ENCODE peak calls at places on chromosomes 13 and 19, in eight cellular contexts. P, L, M, C, X, T, R and O are unnamed samples.

GRCh38 chr19:940591-941291 is 14.9 kb downstream of the ARID3A start:
- DNase-seq in P (peak; percentile 69), L (peak; percentile 57), M (no peak), C (no peak), X (no peak), T (peak; percentile 92), R (peak; percentile 95), O (peak; percentile 92)

GRCh38 chr13:33230178-33230881 is 55.2 kb downstream of the STARD13 start:
- DNase-seq in P (peak; percentile 47), L (peak; percentile 87), M (no peak), C (peak; percentile 62), X (no peak), T (no peak), R (no peak), O (no peak)

GRCh38 chr13:31476266-31476665 is 263.1 kb upstream of the RXFP2 start:
- DNase-seq in P (no peak), L (peak; percentile 85), M (no peak), C (peak; percentile 98), X (no peak), T (no peak), R (no peak), O (no peak)

GRCh38 chr19:6753178-6754031 is 13.8 kb downstream of the SH2D3A start:
- DNase-seq in P (peak; percentile 82), L (peak; percentile 15), M (peak; percentile 98), C (peak; percentile 44), X (peak; percentile 91), T (peak; percentile 87), R (peak; percentile 37), O (peak; percentile 71)

GRCh38 chr13:62721893-62722292 is 1306.2 kb upstream of the PCDH20 start:
- DNase-seq in P (no peak), L (no peak), M (no peak), C (no peak), X (no peak), T (no peak), R (no peak), O (no peak)

GRCh38 chr13:37645181-37645580 is 46.6 kb upstream of the POSTN start:
- DNase-seq in P (no peak), L (no peak), M (no peak), C (no peak), X (no peak), T (no peak), R (no peak), O (no peak)

GRCh38 chr19:14138576-14139265 is 2.3 kb upstream of the ASF1B start:
- DNase-seq in P (peak; percentile 35), L (peak; percentile 78), M (no peak), C (peak; percentile 46), X (no peak), T (no peak), R (no peak), O (no peak)

GRCh38 chr19:46772170-46773017 is 16.0 kb downstream of the SLC1A5 start:
- DNase-seq in P (no peak), L (no peak), M (no peak), C (no peak), X (no peak), T (no peak), R (no peak), O (no peak)

GRCh38 chr13:43014162-43014561 is 9.2 kb upstream of the DNAJC15 start:
- DNase-seq in P (no peak), L (no peak), M (no peak), C (no peak), X (no peak), T (no peak), R (no peak), O (no peak)

GRCh38 chr13:113216165-113217056 is 7.0 kb downstream of the CUL4A start:
- DNase-seq in P (peak; percentile 53), L (peak; percentile 74), M (peak; percentile 74), C (peak; percentile 52), X (no peak), T (peak; percentile 60), R (peak; percentile 73), O (peak; percentile 52)

GRCh38 chr19:53015159-53015558 is 1.4 kb downstream of the ERVV-1 start:
- DNase-seq in P (no peak), L (no peak), M (no peak), C (no peak), X (no peak), T (no peak), R (no peak), O (no peak)

GRCh38 chr19:53015730-53016129 is 2.0 kb downstream of the ERVV-1 start:
- DNase-seq in P (no peak), L (no peak), M (no peak), C (no peak), X (no peak), T (no peak), R (no peak), O (no peak)

DNA sequence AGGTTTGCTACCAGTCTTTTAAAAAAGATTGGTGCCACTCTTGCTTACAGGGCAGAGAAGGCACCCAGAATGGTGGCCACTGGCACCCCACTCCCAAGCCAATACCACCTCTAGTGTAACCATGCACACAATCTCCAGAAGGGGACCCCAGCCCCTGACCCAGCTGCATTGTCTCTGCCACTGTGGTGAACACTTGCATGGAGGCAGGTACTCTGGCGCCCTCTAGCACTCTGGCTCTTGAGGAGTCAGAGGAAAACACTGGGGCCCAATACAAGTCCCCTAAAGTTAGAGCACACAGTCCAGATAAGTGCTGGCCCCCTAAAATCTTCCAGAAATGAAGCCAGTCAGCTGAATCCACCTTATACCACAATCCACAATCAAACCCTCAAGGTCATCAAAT is 6.0 kb downstream of the ERVV-1 start:
- DNase-seq in P (no peak), L (no peak), M (peak; percentile 86), C (no peak), X (no peak), T (no peak), R (no peak), O (no peak)
- TF ChIP-seq CTCF in P (no peak), L (no peak), M (peak; percentile 83), C (no peak), X (no peak), T (no peak), R (peak; percentile 36), O (no peak)

DNA sequence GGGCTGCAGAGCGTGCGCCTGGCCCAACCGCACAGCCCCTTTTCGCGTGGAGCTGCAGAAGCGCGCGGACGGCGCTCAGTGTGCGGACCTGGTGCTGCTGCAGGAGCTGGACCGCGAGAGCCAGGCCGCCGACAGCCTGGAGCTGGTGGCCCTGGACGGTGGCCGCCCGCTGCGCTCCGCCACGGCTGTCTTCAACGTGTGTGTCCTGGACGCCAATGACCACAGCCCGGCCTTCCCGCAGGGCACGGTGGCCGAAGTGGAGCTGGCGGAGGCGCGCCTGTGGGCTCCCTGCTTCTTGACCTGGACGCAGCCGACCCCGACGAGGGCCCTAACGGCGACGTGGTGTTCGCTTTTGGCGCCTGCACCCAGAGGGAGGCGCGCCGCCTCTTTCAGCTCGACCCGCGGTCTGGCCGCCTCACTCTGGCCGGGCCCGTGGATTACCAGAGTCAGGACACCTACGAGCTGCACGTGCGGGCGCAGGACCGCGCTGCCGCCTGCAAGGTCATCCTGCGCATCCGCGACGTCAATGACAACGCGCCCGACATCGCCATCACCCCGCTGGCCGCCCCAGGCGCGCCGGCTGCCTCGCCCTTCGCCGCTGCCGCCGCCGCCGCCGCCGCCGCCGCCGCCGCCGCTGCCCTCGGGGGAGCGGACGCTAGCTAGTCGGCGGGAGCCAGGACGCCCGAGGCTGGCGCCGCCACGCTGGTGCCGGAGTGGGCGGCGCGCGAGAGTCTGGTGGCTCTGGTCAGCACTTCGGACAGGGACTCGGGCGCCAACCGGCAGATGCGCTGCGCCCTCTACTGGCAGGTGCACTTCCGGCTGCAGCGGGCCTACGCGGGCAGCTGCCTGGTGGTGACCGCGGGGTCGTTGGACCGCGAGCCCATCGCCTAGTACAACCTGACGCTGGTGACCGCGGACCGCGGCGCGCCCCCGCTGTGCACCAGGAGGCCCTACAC is 172.2 kb downstream of the OLFM4 start:
- DNase-seq in P (no peak), L (peak; percentile 1), M (peak; percentile 89), C (no peak), X (peak; percentile 26), T (peak; percentile 33), R (no peak), O (peak; percentile 67)
- TF ChIP-seq CTCF in P (peak; percentile 15), L (peak; percentile 46), M (peak; percentile 92), C (peak; percentile 28), X (no peak), T (no peak), R (no peak), O (peak; percentile 70)

DNA sequence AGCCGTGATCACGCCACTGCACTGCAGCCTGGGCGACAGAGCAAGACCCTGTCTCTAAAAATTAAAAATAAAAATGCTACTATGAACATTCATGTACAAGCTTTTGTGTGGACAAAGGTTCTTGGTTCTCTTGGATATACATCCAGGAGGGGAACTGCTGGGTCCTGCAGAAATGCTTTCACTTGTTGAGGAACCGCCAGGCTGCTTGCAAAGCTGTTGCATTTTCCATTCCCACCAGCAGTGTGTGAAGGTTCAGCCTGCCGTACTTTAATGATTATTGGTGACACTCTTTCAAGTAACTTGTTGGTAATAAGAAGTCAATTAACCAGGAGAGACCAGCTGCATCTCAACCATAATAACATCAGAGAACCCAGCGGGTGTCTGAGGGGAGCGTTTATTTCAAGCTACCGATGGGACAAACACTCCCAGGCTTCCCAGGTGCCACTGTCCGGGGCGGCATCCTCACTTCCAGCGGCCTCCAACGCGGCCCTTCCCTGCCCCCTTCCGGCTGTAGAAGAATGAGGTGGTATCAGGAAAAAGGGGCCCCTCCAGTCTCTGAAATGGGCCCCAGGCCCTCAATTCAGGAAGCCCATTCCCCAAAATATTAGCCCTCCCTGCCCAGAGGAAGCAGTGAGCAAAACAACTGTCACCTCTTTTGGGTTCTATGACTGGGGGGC is 15.2 kb upstream of the PPP1R12C start:
- DNase-seq in P (no peak), L (no peak), M (no peak), C (no peak), X (peak; percentile 35), T (no peak), R (no peak), O (no peak)
- TF ChIP-seq CTCF in P (peak; percentile 15), L (peak; percentile 17), M (peak; percentile 36), C (no peak), X (no peak), T (no peak), R (no peak), O (no peak)

GRCh38 chr19:7933828-7934725 is 8.1 kb upstream of the CTXN1 start:
- DNase-seq in P (no peak), L (no peak), M (no peak), C (no peak), X (no peak), T (no peak), R (no peak), O (no peak)

GRCh38 chr19:7934766-7935165 is 8.7 kb downstream of the TIMM44 start:
- DNase-seq in P (no peak), L (no peak), M (no peak), C (no peak), X (no peak), T (no peak), R (no peak), O (no peak)

GRCh38 chr19:7932930-7933300 is 7.0 kb upstream of the CTXN1 start:
- DNase-seq in P (no peak), L (no peak), M (no peak), C (no peak), X (no peak), T (no peak), R (no peak), O (no peak)

GRCh38 chr19:7932276-7932929 is 6.5 kb upstream of the CTXN1 start:
- DNase-seq in P (no peak), L (no peak), M (no peak), C (no peak), X (no peak), T (no peak), R (no peak), O (no peak)

DNA sequence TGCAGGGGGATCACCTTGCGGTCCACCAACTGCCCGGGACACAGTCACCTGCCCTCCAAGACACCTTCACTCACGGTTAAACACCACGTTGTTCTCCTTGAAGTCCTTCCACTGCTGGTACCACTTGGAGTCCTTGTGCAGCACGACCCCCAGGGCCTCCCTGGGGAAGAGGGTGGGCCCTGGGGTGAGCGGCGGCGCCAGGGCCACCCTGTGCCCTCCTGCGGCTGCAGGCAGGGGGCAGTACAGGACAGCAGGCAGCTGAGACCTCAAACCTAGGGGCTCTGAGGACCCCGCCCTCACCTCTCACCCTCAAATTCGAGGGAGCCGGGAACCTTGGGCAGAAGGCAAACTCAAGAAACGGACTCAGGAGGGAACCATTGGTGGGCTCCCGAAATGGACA is 7.5 kb upstream of the CTXN1 start:
- DNase-seq in P (no peak), L (no peak), M (no peak), C (no peak), X (no peak), T (no peak), R (no peak), O (no peak)
- TF ChIP-seq CTCF in P (peak; percentile 26), L (peak; percentile 14), M (peak; percentile 59), C (peak; percentile 60), X (peak; percentile 22), T (no peak), R (peak; percentile 60), O (no peak)